ENCODE peak calls at places on chromosomes 6 and 20, in five cellular contexts. K, Z, L, T and P are unnamed samples.
A peak's percentile ranks its signal among the peaks of the same experiment; 100 is the strongest.

GRCh38 chr6:18265099-18265372 is 706 bp upstream of the DEK start:
- DNase-seq in K (no peak), Z (no peak), L (no peak), T (no peak), P (no peak)

GRCh38 chr20:59988141-59988540 is 29.9 kb downstream of the CDH26 start:
- DNase-seq in K (no peak), Z (peak; percentile 63), L (no peak), T (no peak), P (peak; percentile 49)

GRCh38 chr6:123564363-123564762 is 72.4 kb downstream of the TRDN start:
- DNase-seq in K (no peak), Z (no peak), L (no peak), T (no peak), P (no peak)

GRCh38 chr20:24045621-24046020 is 57.0 kb upstream of the GGTLC1 start:
- DNase-seq in K (no peak), Z (no peak), L (no peak), T (no peak), P (no peak)

GRCh38 chr20:47670913-47671312 is 114.4 kb downstream of the SULF2 start:
- DNase-seq in K (no peak), Z (no peak), L (peak; percentile 52), T (no peak), P (peak; percentile 44)

GRCh38 chr20:47535088-47535487 is 33.4 kb downstream of the NCOA3 start:
- DNase-seq in K (no peak), Z (no peak), L (no peak), T (no peak), P (peak; percentile 76)

GRCh38 chr6:31193206-31193605 is 22.7 kb upstream of the POU5F1 start:
- DNase-seq in K (no peak), Z (no peak), L (no peak), T (no peak), P (no peak)

GRCh38 chr6:106511274-106512047 is 117.8 kb downstream of the RTN4IP1 start:
- DNase-seq in K (no peak), Z (peak; percentile 59), L (peak; percentile 44), T (peak; percentile 29), P (no peak)

GRCh38 chr20:51966296-51966971 is 164.1 kb upstream of the SALL4 start:
- DNase-seq in K (peak; percentile 52), Z (peak; percentile 70), L (peak; percentile 75), T (peak; percentile 67), P (peak; percentile 87)

GRCh38 chr20:60589624-60590023 is 631.4 kb downstream of the CDH26 start:
- DNase-seq in K (peak; percentile 22), Z (no peak), L (peak; percentile 87), T (no peak), P (no peak)

GRCh38 chr6:49556429-49556837 is 6.0 kb downstream of the C6orf141 start:
- DNase-seq in K (no peak), Z (peak; percentile 99), L (no peak), T (peak; percentile 64), P (peak; percentile 64)

GRCh38 chr6:106141441-106142237 is 55.5 kb downstream of the PRDM1 start:
- DNase-seq in K (no peak), Z (peak; percentile 60), L (peak; percentile 55), T (peak; percentile 30), P (no peak)

GRCh38 chr20:8652396-8652795 is 416.5 kb upstream of the PLCB4 start:
- DNase-seq in K (no peak), Z (no peak), L (no peak), T (no peak), P (no peak)

GRCh38 chr6:117605169-117605826 is 3.0 kb upstream of the GOPC start:
- DNase-seq in K (peak; percentile 41), Z (peak; percentile 75), L (peak; percentile 68), T (peak; percentile 79), P (peak; percentile 63)

GRCh38 chr20:7151666-7152065 is 384.2 kb downstream of the BMP2 start:
- DNase-seq in K (no peak), Z (peak; percentile 81), L (no peak), T (peak; percentile 12), P (no peak)

GRCh38 chr6:43091592-43091991 is 15.5 kb downstream of the PTK7 start:
- DNase-seq in K (no peak), Z (no peak), L (no peak), T (no peak), P (no peak)

DNA sequence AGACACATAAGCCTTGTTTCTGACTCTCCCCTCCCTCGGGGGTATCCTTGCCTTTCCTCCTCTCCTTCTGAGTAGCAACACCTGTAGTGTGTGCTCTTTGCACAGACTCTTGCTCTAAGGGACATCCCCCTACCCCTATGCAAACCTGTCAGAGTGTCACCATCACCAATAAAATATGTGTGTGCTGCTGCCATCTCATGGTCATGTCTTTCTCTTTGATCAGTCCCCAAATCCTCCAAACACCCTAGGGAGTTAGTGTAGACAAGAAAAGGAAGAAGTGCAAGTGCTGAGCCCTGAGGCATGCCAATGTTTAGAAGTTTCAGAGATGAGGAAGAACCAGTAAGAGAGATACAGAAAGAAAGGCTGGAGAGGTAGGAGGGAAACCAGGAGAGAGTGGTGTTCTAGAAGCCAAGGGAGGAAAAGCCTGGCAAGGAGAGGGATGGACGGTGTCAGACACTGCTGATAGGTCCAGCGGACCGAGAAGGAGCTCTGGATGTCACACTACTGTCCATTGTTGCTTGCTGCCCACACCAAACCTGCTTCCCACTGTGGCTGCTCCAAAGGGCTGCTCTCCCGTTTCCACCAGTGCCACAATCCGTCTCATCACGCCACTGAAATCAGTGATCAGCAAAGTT is 16.4 kb downstream of the TRMT6 start:
- DNase-seq in K (no peak), Z (peak; percentile 37), L (no peak), T (no peak), P (no peak)
- TF ChIP-seq CTCF in K (peak; percentile 24), Z (peak; percentile 28), L (no peak), T (peak; percentile 23), P (peak; percentile 51)

GRCh38 chr6:558089-558488 is 98.8 kb downstream of the HUS1B start:
- DNase-seq in K (no peak), Z (no peak), L (no peak), T (no peak), P (no peak)
- TF ChIP-seq CTCF in K (peak; percentile 39), Z (no peak), L (peak; percentile 31), T (peak; percentile 27), P (no peak)

GRCh38 chr20:25485872-25486271 is 78.4 kb downstream of the GINS1 start:
- DNase-seq in K (no peak), Z (no peak), L (no peak), T (no peak), P (no peak)

GRCh38 chr20:25486377-25486776 is 78.9 kb downstream of the GINS1 start:
- DNase-seq in K (no peak), Z (no peak), L (no peak), T (peak; percentile 28), P (no peak)

GRCh38 chr20:25484911-25485511 is 77.5 kb downstream of the GINS1 start:
- DNase-seq in K (no peak), Z (peak; percentile 79), L (no peak), T (no peak), P (no peak)

GRCh38 chr20:25483431-25484132 is 76.1 kb downstream of the GINS1 start:
- DNase-seq in K (no peak), Z (no peak), L (no peak), T (no peak), P (no peak)

GRCh38 chr20:25484224-25484846 is 76.9 kb downstream of the GINS1 start:
- DNase-seq in K (no peak), Z (peak; percentile 86), L (no peak), T (no peak), P (no peak)
- TF ChIP-seq CTCF in K (no peak), Z (peak; percentile 56), L (no peak), T (no peak), P (peak; percentile 35)

DNA sequence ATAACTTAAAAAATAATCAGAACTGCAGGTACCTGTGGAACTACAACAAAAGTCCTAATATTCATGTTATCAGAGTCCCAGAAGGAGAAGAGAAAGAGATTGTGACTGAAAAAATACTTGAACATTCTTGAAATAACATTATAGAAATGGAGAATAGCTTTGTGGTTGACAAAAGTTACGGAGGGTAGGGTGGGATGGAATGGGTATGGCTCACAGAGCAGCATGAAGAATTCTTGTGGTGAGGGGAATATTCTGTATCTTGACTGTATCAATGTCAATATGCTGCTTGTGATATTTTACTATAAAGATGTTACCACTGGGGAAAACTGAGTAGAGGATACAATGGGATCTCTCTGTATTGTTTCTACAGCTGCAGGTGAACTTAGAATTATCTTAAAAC is 122.5 kb downstream of the DST start:
- DNase-seq in K (no peak), Z (no peak), L (no peak), T (peak; percentile 51), P (no peak)
- TF ChIP-seq CTCF in K (no peak), Z (no peak), L (no peak), T (no peak), P (no peak)

GRCh38 chr6:44630125-44631028 is 242.9 kb downstream of the CDC5L start:
- DNase-seq in K (peak; percentile 42), Z (peak; percentile 38), L (peak; percentile 69), T (peak; percentile 84), P (peak; percentile 55)
- TF ChIP-seq CTCF in K (peak; percentile 67), Z (peak; percentile 74), L (peak; percentile 83), T (peak; percentile 83), P (peak; percentile 33)

GRCh38 chr20:63233061-63233344 is 2.7 kb upstream of the BIRC7 start:
- DNase-seq in K (no peak), Z (no peak), L (no peak), T (no peak), P (no peak)

GRCh38 chr20:63236116-63236837 is 572 bp downstream of the BIRC7 start:
- DNase-seq in K (peak; percentile 25), Z (no peak), L (no peak), T (no peak), P (no peak)

GRCh38 chr20:63233924-63234323 is 1.8 kb upstream of the BIRC7 start:
- DNase-seq in K (no peak), Z (no peak), L (no peak), T (no peak), P (no peak)

GRCh38 chr20:63235399-63235983 is at the start of gene BIRC7:
- DNase-seq in K (peak; percentile 62), Z (no peak), L (no peak), T (no peak), P (peak; percentile 79)

DNA sequence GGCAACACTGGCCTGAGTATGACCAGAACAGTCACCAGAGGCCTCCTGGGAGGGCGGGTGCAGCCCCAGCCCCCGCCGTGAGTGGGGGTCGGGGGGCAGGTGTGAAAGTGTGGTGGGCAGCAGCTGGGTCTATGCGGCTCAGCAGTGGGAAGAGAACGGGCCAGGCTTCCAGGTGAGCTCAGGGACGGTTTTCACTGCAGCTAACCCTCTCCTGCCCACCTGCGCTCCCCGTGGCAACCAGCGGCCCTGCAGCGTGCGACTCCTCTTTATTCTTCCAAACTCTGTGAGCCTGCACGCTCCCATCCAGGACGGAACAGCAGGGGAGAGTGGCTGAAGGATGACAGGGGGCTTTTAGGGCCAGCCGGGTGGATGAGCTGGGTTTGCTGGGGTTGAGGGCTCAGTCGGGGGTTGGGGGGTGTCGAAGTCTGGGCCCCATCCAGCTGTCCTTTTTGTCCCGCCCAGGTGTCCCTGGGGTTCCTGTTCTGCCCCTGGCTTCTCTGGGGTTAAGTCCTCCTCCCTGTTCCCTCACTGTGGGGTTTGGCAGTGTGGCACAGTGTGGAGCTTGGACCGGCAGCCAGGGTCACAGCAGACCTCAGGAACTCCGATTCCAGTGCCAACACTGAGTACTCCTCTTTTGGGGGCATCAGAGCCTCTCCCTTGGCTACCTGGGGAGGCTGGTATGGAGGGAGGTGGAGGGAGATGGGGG is 859 bp upstream of the BIRC7 start:
- DNase-seq in K (no peak), Z (peak; percentile 23), L (peak; percentile 63), T (no peak), P (peak; percentile 89)
- TF ChIP-seq CTCF in K (peak; percentile 65), Z (peak; percentile 87), L (peak; percentile 59), T (peak; percentile 51), P (peak; percentile 89)